ENCODE peak calls at places on chromosomes 3 and 15, in seven cellular contexts. N is HepG2, I is SK-N-SH, B is HCT116, T is H1, Q is K562, D is GM12878. M is an unnamed sample.

GRCh38 chr15:67202091-67202490 is 52.4 kb downstream of the AAGAB start:
- DNase-seq in N (no peak), I (no peak), B (no peak), T (no peak), Q (no peak), D (no peak), M (no peak)

GRCh38 chr15:28892789-28893610 is 7.2 kb downstream of the APBA2 start:
- DNase-seq in N (no peak), I (no peak), B (no peak), T (no peak), Q (no peak), D (no peak), M (no peak)

GRCh38 chr15:66403323-66403722 is 16.6 kb downstream of the MAP2K1 start:
- DNase-seq in N (no peak), I (no peak), B (no peak), T (no peak), Q (no peak), D (no peak), M (no peak)

GRCh38 chr15:36843822-36844221 is 256.5 kb downstream of the MEIS2 start:
- DNase-seq in N (no peak), I (no peak), B (no peak), T (no peak), Q (no peak), D (no peak), M (no peak)

GRCh38 chr3:37938011-37938410 is 52.6 kb upstream of the VILL start:
- DNase-seq in N (no peak), I (no peak), B (no peak), T (no peak), Q (no peak), D (no peak), M (no peak)

GRCh38 chr15:48447657-48448056 is 116.4 kb downstream of the DUT start:
- DNase-seq in N (no peak), I (no peak), B (no peak), T (no peak), Q (no peak), D (no peak), M (no peak)

GRCh38 chr3:5806192-5806591 is 618.7 kb downstream of the EDEM1 start:
- DNase-seq in N (no peak), I (no peak), B (no peak), T (no peak), Q (no peak), D (no peak), M (no peak)

GRCh38 chr3:151926956-151927355 is 53.5 kb downstream of the SUCNR1 start:
- DNase-seq in N (no peak), I (no peak), B (no peak), T (no peak), Q (no peak), D (no peak), M (no peak)

GRCh38 chr3:94413721-94414106 is 350.9 kb downstream of the NSUN3 start:
- DNase-seq in N (no peak), I (no peak), B (no peak), T (no peak), Q (no peak), D (no peak), M (no peak)

GRCh38 chr3:55765906-55766701 is 279.0 kb upstream of the WNT5A start:
- DNase-seq in N (no peak), I (no peak), B (no peak), T (no peak), Q (no peak), D (no peak), M (no peak)

GRCh38 chr3:98733778-98734281 is 29.3 kb upstream of the ST3GAL6 start:
- DNase-seq in N (peak), I (peak), B (no peak), T (no peak), Q (no peak), D (peak), M (no peak)

GRCh38 chr3:151431940-151432339 is 28.9 kb downstream of the IGSF10 start:
- DNase-seq in N (no peak), I (no peak), B (no peak), T (no peak), Q (no peak), D (no peak), M (no peak)

GRCh38 chr3:104178695-104179094 is 1188.0 kb upstream of the ALCAM start:
- DNase-seq in N (no peak), I (no peak), B (no peak), T (no peak), Q (no peak), D (no peak), M (no peak)

GRCh38 chr3:55488398-55489055 is 1.4 kb upstream of the WNT5A start:
- DNase-seq in N (no peak), I (peak), B (no peak), T (peak), Q (peak), D (peak), M (no peak)

GRCh38 chr3:79094654-79095053 is 673.1 kb downstream of the ROBO1 start:
- DNase-seq in N (no peak), I (no peak), B (no peak), T (no peak), Q (no peak), D (no peak), M (no peak)

GRCh38 chr3:150278843-150279341 is 129.2 kb upstream of the TSC22D2 start:
- DNase-seq in N (no peak), I (no peak), B (no peak), T (no peak), Q (no peak), D (no peak), M (no peak)

GRCh38 chr15:88036154-88036839 is 220.2 kb downstream of the NTRK3 start:
- DNase-seq in N (no peak), I (no peak), B (no peak), T (no peak), Q (no peak), D (no peak), M (no peak)
- TF ChIP-seq SIN3A in N (no peak), I (no peak), B (no peak), T (no peak), Q (no peak), D (no peak), M (no peak)

DNA sequence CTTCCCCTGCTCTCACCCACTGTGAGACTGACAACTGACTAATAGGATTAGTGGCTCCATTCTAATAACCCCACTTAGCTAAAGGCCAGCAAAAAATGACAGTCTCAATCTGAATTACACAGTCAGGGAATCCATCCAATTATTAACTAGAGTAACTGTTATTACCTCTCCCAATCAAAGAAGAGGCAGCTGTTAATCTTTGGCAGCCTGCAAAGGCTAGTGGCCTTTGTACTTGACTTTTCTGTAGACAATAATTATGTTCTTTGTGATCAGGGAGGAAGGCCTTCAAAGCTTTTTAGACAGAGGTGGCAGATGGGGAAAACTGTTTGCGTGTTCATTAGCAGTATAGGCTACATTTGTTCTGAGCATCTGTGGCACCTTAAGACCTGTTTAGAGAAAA is 177.7 kb downstream of the ISL2 start:
- DNase-seq in N (peak), I (no peak), B (no peak), T (no peak), Q (no peak), D (no peak), M (no peak)
- H3K27ac ChIP-seq in N (peak), I (no peak), B (no peak), T (no peak), Q (no peak), D (no peak), M (no peak)

DNA sequence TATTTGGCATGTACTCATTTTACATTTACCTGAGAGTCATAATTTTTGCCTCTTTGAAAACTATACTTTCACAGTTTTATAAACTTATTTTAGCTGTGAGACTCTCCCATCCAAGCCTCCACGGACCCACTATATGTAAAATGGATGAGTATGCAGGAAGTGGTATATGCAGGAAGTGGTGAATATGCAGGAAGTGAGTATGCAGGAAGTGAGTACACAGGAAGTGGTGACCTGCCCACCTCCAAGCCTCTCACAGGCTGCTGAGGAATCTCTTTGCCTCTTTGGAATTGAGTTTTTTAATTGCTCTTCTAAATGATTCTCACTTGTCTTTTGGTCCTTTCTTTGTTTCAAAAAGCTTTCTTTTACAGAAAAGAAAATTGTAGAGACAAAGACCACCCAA is 85.2 kb downstream of the KBTBD8 start:
- DNase-seq in N (no peak), I (no peak), B (no peak), T (no peak), Q (no peak), D (peak), M (no peak)
- H3K4me3 ChIP-seq in N (no peak), I (no peak), B (no peak), T (no peak), Q (no peak), D (no peak), M (no peak)

DNA sequence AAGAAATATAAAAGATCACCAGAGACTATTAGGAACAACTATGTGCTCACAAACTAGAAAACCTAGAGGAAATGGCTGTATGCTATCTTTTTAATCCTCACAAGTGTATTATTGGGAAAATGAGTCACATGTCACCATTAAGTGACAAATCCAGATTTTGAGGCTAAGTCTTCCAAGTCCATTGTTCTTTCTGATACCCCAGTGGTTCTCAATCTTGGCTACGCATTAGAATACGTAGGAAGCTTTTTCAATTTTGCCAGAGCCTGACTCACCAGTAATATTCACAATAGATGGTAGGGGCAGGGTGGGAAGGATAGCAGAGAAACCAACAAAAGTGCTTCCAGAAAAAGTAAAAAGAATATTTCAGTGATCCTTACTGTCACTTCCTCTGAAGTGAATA is 117.0 kb downstream of the FILIP1L start:
- DNase-seq in N (no peak), I (no peak), B (no peak), T (no peak), Q (no peak), D (no peak), M (no peak)
- TF ChIP-seq SIN3A in N (no peak), I (no peak), B (no peak), T (no peak), Q (no peak), D (no peak), M (no peak)

GRCh38 chr3:195183071-195183776 is 87.7 kb downstream of the XXYLT1 start:
- DNase-seq in N (no peak), I (no peak), B (no peak), T (no peak), Q (no peak), D (no peak), M (no peak)

GRCh38 chr3:195181107-195181498 is 89.9 kb downstream of the XXYLT1 start:
- DNase-seq in N (no peak), I (no peak), B (no peak), T (no peak), Q (no peak), D (no peak), M (no peak)

GRCh38 chr3:195180490-195181106 is 90.4 kb downstream of the XXYLT1 start:
- DNase-seq in N (no peak), I (peak), B (no peak), T (no peak), Q (no peak), D (no peak), M (no peak)

GRCh38 chr3:195181781-195182469 is 89.0 kb downstream of the XXYLT1 start:
- DNase-seq in N (no peak), I (no peak), B (no peak), T (no peak), Q (no peak), D (no peak), M (no peak)

DNA sequence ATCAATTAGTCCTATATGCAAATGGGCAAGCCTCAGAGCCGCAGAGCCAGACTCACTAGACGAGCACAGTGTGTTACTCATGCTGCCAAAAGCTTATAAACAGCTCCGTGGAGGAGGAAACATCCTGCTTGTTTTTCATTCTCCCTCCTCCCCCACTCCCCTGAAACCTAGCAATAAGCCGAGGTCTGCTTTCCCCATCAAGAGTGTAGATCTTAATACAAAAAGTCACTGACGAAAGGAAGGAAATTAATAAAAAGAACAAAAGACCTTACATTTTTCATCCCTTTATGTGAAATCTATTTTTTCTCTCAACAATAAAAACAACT is 88.5 kb downstream of the XXYLT1 start:
- DNase-seq in N (no peak), I (no peak), B (no peak), T (no peak), Q (peak), D (no peak), M (no peak)
- H3K27ac ChIP-seq in N (no peak), I (no peak), B (no peak), T (no peak), Q (peak), D (no peak), M (peak)

GRCh38 chr15:51093865-51094605 is 671 bp downstream of the TNFAIP8L3 start:
- DNase-seq in N (peak), I (peak), B (no peak), T (peak), Q (no peak), D (no peak), M (no peak)

GRCh38 chr15:51095681-51096331 is 1.1 kb upstream of the TNFAIP8L3 start:
- DNase-seq in N (no peak), I (no peak), B (no peak), T (no peak), Q (no peak), D (no peak), M (no peak)

GRCh38 chr15:51092480-51092879 is 2.2 kb downstream of the TNFAIP8L3 start:
- DNase-seq in N (no peak), I (no peak), B (no peak), T (no peak), Q (no peak), D (no peak), M (no peak)

GRCh38 chr15:51094606-51095569 is at the start of gene TNFAIP8L3:
- DNase-seq in N (peak), I (peak), B (no peak), T (peak), Q (no peak), D (no peak), M (no peak)

GRCh38 chr15:51093488-51093864 is 1.2 kb downstream of the TNFAIP8L3 start:
- DNase-seq in N (no peak), I (no peak), B (no peak), T (peak), Q (no peak), D (no peak), M (no peak)
- H3K4me3 ChIP-seq in N (no peak), I (peak), B (no peak), T (peak), Q (no peak), D (no peak), M (no peak)

GRCh38 chr3:52217409-52217805 is 8.0 kb downstream of the TLR9 start:
- DNase-seq in N (no peak), I (no peak), B (no peak), T (no peak), Q (no peak), D (no peak), M (no peak)

GRCh38 chr3:52218953-52219650 is 6.3 kb downstream of the TLR9 start:
- DNase-seq in N (no peak), I (no peak), B (no peak), T (no peak), Q (no peak), D (no peak), M (no peak)

GRCh38 chr3:52218454-52218853 is 7.0 kb downstream of the TLR9 start:
- DNase-seq in N (no peak), I (no peak), B (no peak), T (no peak), Q (peak), D (no peak), M (no peak)

GRCh38 chr3:52216585-52217408 is 8.6 kb downstream of the TLR9 start:
- DNase-seq in N (no peak), I (peak), B (peak), T (no peak), Q (no peak), D (no peak), M (peak)

GRCh38 chr3:52218026-52218425 is 7.4 kb downstream of the TLR9 start:
- DNase-seq in N (no peak), I (no peak), B (no peak), T (no peak), Q (no peak), D (no peak), M (no peak)
- TF ChIP-seq SIN3A in N (no peak), I (no peak), B (no peak), T (no peak), Q (no peak), D (no peak), M (no peak)

DNA sequence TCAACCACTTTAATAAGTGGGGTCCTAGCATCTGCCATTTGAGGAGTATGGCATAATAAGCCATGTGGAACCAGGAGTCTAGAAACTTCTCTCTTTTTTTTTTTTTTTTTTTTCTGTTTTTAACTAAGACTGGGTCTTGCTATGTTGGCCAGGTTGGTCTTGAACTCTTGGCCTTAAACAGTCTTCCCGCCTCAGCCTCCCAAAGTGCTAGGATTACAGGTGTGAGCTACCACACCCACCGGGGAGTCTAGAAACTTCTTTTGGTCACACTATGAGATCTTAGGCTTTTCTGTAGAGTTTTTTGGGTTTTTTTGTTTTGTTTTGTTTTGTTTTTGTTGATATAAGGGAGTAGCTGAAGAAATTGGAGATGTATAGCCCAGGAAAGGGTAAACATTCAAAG is 52.9 kb downstream of the ZBTB38 start:
- DNase-seq in N (no peak), I (no peak), B (no peak), T (no peak), Q (no peak), D (no peak), M (no peak)
- H3K27ac ChIP-seq in N (no peak), I (peak), B (no peak), T (no peak), Q (no peak), D (no peak), M (no peak)

GRCh38 chr3:139388961-139389551 is 391 bp downstream of the COPB2 start:
- DNase-seq in N (no peak), I (peak), B (no peak), T (no peak), Q (no peak), D (no peak), M (no peak)

GRCh38 chr3:139389552-139390368 is at the start of gene COPB2:
- DNase-seq in N (peak), I (peak), B (peak), T (peak), Q (peak), D (peak), M (peak)

GRCh38 chr3:139388077-139388476 is 1.4 kb downstream of the COPB2 start:
- DNase-seq in N (no peak), I (no peak), B (no peak), T (no peak), Q (no peak), D (no peak), M (no peak)
- H3K4me3 ChIP-seq in N (peak), I (peak), B (peak), T (peak), Q (peak), D (peak), M (peak)

DNA sequence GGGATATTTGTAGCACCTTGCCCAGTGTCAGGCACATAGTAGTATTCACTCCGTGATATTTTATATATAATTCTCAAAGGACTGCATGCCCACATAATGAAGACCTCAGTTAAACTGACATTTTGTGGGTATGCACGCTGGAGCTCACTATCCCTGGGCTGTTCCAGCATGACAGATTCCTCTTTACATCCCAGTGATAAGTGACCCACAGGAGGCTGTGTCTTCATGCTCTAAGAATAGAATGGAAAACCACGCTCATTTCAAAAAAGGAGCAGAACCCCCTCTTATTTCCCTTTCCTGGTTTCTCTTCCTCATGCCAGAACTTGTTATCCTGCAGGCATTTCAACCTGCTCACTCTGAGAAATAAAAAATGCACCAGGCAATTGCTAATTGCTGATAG is 717.5 kb downstream of the AGBL1 start:
- DNase-seq in N (no peak), I (no peak), B (no peak), T (no peak), Q (no peak), D (no peak), M (no peak)
- TF ChIP-seq SIN3A in N (no peak), I (no peak), B (no peak), T (no peak), Q (no peak), D (no peak), M (no peak)